ENCODE peak calls at places on chromosomes 1 and 21, in seven cellular contexts. One of them, this sample, is unnamed.
A peak's percentile ranks its signal among the peaks of the same experiment; 100 is the strongest.

GRCh38 chr1:155691992-155692528 is 3.2 kb downstream of the DAP3 start:
- DNase-seq in fibroblast of mammary gland: no peak
- DNase-seq in foreskin fibroblast: no peak
- DNase-seq in left ventricle myocardium inferior: no peak
- DNase-seq in AG10803: no peak
- DNase-seq in lung: no peak
- DNase-seq in heart right ventricle: no peak
- DNase-seq in this sample: no peak

GRCh38 chr1:161382214-161383019 is 14.7 kb upstream of the CFAP126 start:
- DNase-seq in foreskin fibroblast: peak; percentile 57
- DNase-seq in fibroblast of mammary gland: peak; percentile 98
- DNase-seq in AG10803: peak; percentile 71
- DNase-seq in lung: no peak
- DNase-seq in left ventricle myocardium inferior: no peak
- DNase-seq in heart right ventricle: no peak
- DNase-seq in this sample: no peak

GRCh38 chr1:23370744-23371710 is 1.4 kb upstream of the ZNF436 start:
- DNase-seq in foreskin fibroblast: no peak
- DNase-seq in lung: no peak
- DNase-seq in left ventricle myocardium inferior: no peak
- DNase-seq in fibroblast of mammary gland: peak; percentile 65
- DNase-seq in heart right ventricle: no peak
- DNase-seq in AG10803: no peak
- DNase-seq in this sample: no peak

GRCh38 chr1:111622166-111622565 is 2.6 kb downstream of the RAP1A start:
- DNase-seq in left ventricle myocardium inferior: no peak
- DNase-seq in AG10803: no peak
- DNase-seq in heart right ventricle: no peak
- DNase-seq in foreskin fibroblast: no peak
- DNase-seq in fibroblast of mammary gland: no peak
- DNase-seq in lung: no peak
- DNase-seq in this sample: no peak

GRCh38 chr1:53765656-53766055 is 26.7 kb upstream of the GLIS1 start:
- DNase-seq in lung: no peak
- DNase-seq in heart right ventricle: no peak
- DNase-seq in fibroblast of mammary gland: peak; percentile 59
- DNase-seq in left ventricle myocardium inferior: no peak
- DNase-seq in foreskin fibroblast: peak; percentile 48
- DNase-seq in AG10803: peak; percentile 53
- DNase-seq in this sample: no peak

GRCh38 chr1:84853743-84854721 is 39.0 kb downstream of the LPAR3 start:
- DNase-seq in AG10803: peak; percentile 43
- DNase-seq in foreskin fibroblast: peak; percentile 91
- DNase-seq in lung: no peak
- DNase-seq in fibroblast of mammary gland: peak; percentile 91
- DNase-seq in heart right ventricle: no peak
- DNase-seq in left ventricle myocardium inferior: no peak
- DNase-seq in this sample: no peak

GRCh38 chr1:151716771-151717631 is at the start of gene CELF3:
- DNase-seq in AG10803: no peak
- DNase-seq in fibroblast of mammary gland: no peak
- DNase-seq in left ventricle myocardium inferior: no peak
- DNase-seq in lung: no peak
- DNase-seq in foreskin fibroblast: no peak
- DNase-seq in heart right ventricle: no peak
- DNase-seq in this sample: no peak

GRCh38 chr1:27598902-27599528 is 4.9 kb downstream of the AHDC1 start:
- DNase-seq in heart right ventricle: peak; percentile 65
- DNase-seq in fibroblast of mammary gland: peak; percentile 64
- DNase-seq in left ventricle myocardium inferior: no peak
- DNase-seq in foreskin fibroblast: peak; percentile 61
- DNase-seq in AG10803: peak; percentile 53
- DNase-seq in lung: peak; percentile 43
- DNase-seq in this sample: no peak

GRCh38 chr1:59432531-59433439 is 135.9 kb downstream of the FGGY start:
- DNase-seq in AG10803: no peak
- DNase-seq in heart right ventricle: no peak
- DNase-seq in foreskin fibroblast: no peak
- DNase-seq in lung: no peak
- DNase-seq in left ventricle myocardium inferior: no peak
- DNase-seq in fibroblast of mammary gland: no peak
- DNase-seq in this sample: no peak

DNA sequence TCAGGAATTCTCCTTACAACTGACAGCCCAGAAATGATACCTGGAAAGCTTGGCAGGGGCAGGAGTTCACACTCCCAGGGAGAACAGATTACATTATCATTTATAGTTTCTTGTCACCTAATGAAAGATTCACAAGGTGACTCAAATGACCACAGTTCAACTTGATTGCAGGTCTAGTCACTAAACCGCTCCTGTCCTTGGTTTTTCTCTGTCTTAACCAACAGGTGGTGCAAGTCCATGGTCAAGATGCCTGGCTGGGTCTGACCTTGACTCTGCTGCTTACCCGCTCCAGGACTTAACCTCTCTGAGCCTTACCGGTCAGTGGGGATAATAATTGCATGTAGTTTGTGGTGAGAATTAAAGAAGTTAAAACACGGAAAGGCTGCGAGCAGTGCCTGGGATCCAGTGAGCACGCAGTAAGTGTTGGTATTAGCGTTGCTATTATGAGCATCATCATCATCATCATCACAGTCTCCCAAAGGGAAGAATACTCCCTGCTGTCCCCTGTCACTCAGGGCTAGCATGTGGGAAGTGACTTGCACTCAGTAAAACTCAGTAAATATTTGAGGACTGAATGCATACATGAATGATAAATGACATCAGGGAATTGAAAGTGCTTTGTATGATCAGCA is 125.4 kb upstream of the CD34 start:
- DNase-seq in foreskin fibroblast: no peak
- DNase-seq in AG10803: peak; percentile 18
- DNase-seq in heart right ventricle: no peak
- DNase-seq in fibroblast of mammary gland: peak; percentile 30
- DNase-seq in lung: no peak
- DNase-seq in left ventricle myocardium inferior: no peak
- DNase-seq in this sample: no peak
- TF ChIP-seq CTCF in foreskin fibroblast: peak; percentile 22
- TF ChIP-seq CTCF in AG10803: peak; percentile 25
- TF ChIP-seq CTCF in heart right ventricle: no peak
- TF ChIP-seq CTCF in fibroblast of mammary gland: peak; percentile 22
- TF ChIP-seq CTCF in lung: no peak
- TF ChIP-seq CTCF in left ventricle myocardium inferior: peak; percentile 47
- TF ChIP-seq CTCF in this sample: no peak

GRCh38 chr21:36729301-36729970 is 30.5 kb downstream of the SIM2 start:
- DNase-seq in fibroblast of mammary gland: no peak
- DNase-seq in AG10803: no peak
- DNase-seq in heart right ventricle: no peak
- DNase-seq in left ventricle myocardium inferior: no peak
- DNase-seq in foreskin fibroblast: no peak
- DNase-seq in lung: no peak
- DNase-seq in this sample: no peak

GRCh38 chr21:36728371-36729111 is 29.6 kb downstream of the SIM2 start:
- DNase-seq in heart right ventricle: no peak
- DNase-seq in fibroblast of mammary gland: no peak
- DNase-seq in foreskin fibroblast: no peak
- DNase-seq in AG10803: no peak
- DNase-seq in lung: no peak
- DNase-seq in left ventricle myocardium inferior: no peak
- DNase-seq in this sample: no peak

GRCh38 chr21:36730291-36731281 is 31.7 kb downstream of the SIM2 start:
- DNase-seq in lung: no peak
- DNase-seq in left ventricle myocardium inferior: no peak
- DNase-seq in fibroblast of mammary gland: no peak
- DNase-seq in foreskin fibroblast: no peak
- DNase-seq in AG10803: no peak
- DNase-seq in heart right ventricle: no peak
- DNase-seq in this sample: no peak

GRCh38 chr21:36725793-36726386 is 27.0 kb downstream of the SIM2 start:
- DNase-seq in left ventricle myocardium inferior: no peak
- DNase-seq in fibroblast of mammary gland: no peak
- DNase-seq in foreskin fibroblast: no peak
- DNase-seq in heart right ventricle: no peak
- DNase-seq in AG10803: no peak
- DNase-seq in lung: no peak
- DNase-seq in this sample: no peak

GRCh38 chr21:36727886-36728285 is 29.0 kb downstream of the SIM2 start:
- DNase-seq in left ventricle myocardium inferior: no peak
- DNase-seq in foreskin fibroblast: no peak
- DNase-seq in lung: no peak
- DNase-seq in fibroblast of mammary gland: no peak
- DNase-seq in heart right ventricle: no peak
- DNase-seq in AG10803: no peak
- DNase-seq in this sample: no peak
- TF ChIP-seq CTCF in left ventricle myocardium inferior: no peak
- TF ChIP-seq CTCF in foreskin fibroblast: no peak
- TF ChIP-seq CTCF in lung: no peak
- TF ChIP-seq CTCF in fibroblast of mammary gland: no peak
- TF ChIP-seq CTCF in heart right ventricle: no peak
- TF ChIP-seq CTCF in AG10803: no peak
- TF ChIP-seq CTCF in this sample: no peak

DNA sequence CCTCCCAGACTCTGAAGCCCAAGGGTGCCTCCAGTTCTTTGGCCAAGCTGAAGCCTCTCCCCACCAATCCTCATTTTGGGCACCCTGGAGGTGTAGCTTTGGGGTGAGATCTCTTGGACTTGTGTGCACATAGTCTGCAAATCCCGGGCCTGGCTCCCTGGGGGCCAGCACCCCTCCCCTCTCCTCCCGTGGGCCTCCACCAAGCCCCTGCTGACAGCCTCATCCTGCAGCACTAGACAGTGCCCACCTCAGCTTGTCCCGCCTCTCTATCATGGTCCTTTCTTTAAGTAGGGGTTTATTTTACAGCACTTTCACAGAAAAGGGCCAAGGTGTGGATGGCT is 3.2 kb downstream of the GJC2 start:
- DNase-seq in heart right ventricle: no peak
- DNase-seq in fibroblast of mammary gland: no peak
- DNase-seq in foreskin fibroblast: no peak
- DNase-seq in lung: no peak
- DNase-seq in left ventricle myocardium inferior: peak; percentile 12
- DNase-seq in AG10803: no peak
- DNase-seq in this sample: no peak
- TF ChIP-seq CTCF in heart right ventricle: no peak
- TF ChIP-seq CTCF in fibroblast of mammary gland: no peak
- TF ChIP-seq CTCF in foreskin fibroblast: no peak
- TF ChIP-seq CTCF in lung: no peak
- TF ChIP-seq CTCF in left ventricle myocardium inferior: no peak
- TF ChIP-seq CTCF in AG10803: no peak
- TF ChIP-seq CTCF in this sample: no peak

GRCh38 chr1:37497832-37498231 is 16.7 kb downstream of the MEAF6 start:
- DNase-seq in fibroblast of mammary gland: no peak
- DNase-seq in left ventricle myocardium inferior: no peak
- DNase-seq in lung: peak; percentile 65
- DNase-seq in foreskin fibroblast: no peak
- DNase-seq in AG10803: no peak
- DNase-seq in heart right ventricle: no peak
- DNase-seq in this sample: no peak
- TF ChIP-seq CTCF in fibroblast of mammary gland: no peak
- TF ChIP-seq CTCF in left ventricle myocardium inferior: no peak
- TF ChIP-seq CTCF in lung: no peak
- TF ChIP-seq CTCF in foreskin fibroblast: no peak
- TF ChIP-seq CTCF in AG10803: no peak
- TF ChIP-seq CTCF in heart right ventricle: no peak
- TF ChIP-seq CTCF in this sample: no peak

GRCh38 chr1:61378498-61379180 is 296.3 kb downstream of the NFIA start:
- DNase-seq in fibroblast of mammary gland: no peak
- DNase-seq in foreskin fibroblast: no peak
- DNase-seq in heart right ventricle: no peak
- DNase-seq in AG10803: no peak
- DNase-seq in lung: no peak
- DNase-seq in left ventricle myocardium inferior: peak; percentile 19
- DNase-seq in this sample: no peak

GRCh38 chr1:61376151-61376550 is 293.8 kb downstream of the NFIA start:
- DNase-seq in fibroblast of mammary gland: no peak
- DNase-seq in AG10803: no peak
- DNase-seq in foreskin fibroblast: no peak
- DNase-seq in left ventricle myocardium inferior: no peak
- DNase-seq in heart right ventricle: no peak
- DNase-seq in lung: no peak
- DNase-seq in this sample: no peak

GRCh38 chr1:61379693-61380092 is 297.3 kb downstream of the NFIA start:
- DNase-seq in AG10803: no peak
- DNase-seq in lung: no peak
- DNase-seq in fibroblast of mammary gland: no peak
- DNase-seq in left ventricle myocardium inferior: no peak
- DNase-seq in heart right ventricle: no peak
- DNase-seq in foreskin fibroblast: no peak
- DNase-seq in this sample: no peak

GRCh38 chr1:61375082-61375880 is 292.9 kb downstream of the NFIA start:
- DNase-seq in left ventricle myocardium inferior: no peak
- DNase-seq in lung: no peak
- DNase-seq in foreskin fibroblast: no peak
- DNase-seq in fibroblast of mammary gland: no peak
- DNase-seq in heart right ventricle: no peak
- DNase-seq in AG10803: no peak
- DNase-seq in this sample: no peak

GRCh38 chr1:61377242-61377958 is 295.0 kb downstream of the NFIA start:
- DNase-seq in lung: no peak
- DNase-seq in fibroblast of mammary gland: no peak
- DNase-seq in heart right ventricle: no peak
- DNase-seq in foreskin fibroblast: no peak
- DNase-seq in left ventricle myocardium inferior: no peak
- DNase-seq in AG10803: no peak
- DNase-seq in this sample: no peak
- TF ChIP-seq CTCF in lung: no peak
- TF ChIP-seq CTCF in fibroblast of mammary gland: no peak
- TF ChIP-seq CTCF in heart right ventricle: no peak
- TF ChIP-seq CTCF in foreskin fibroblast: no peak
- TF ChIP-seq CTCF in left ventricle myocardium inferior: no peak
- TF ChIP-seq CTCF in AG10803: no peak
- TF ChIP-seq CTCF in this sample: no peak

GRCh38 chr1:154335351-154335714 is 10.0 kb downstream of the ATP8B2 start:
- DNase-seq in lung: no peak
- DNase-seq in heart right ventricle: no peak
- DNase-seq in AG10803: no peak
- DNase-seq in foreskin fibroblast: no peak
- DNase-seq in fibroblast of mammary gland: no peak
- DNase-seq in left ventricle myocardium inferior: no peak
- DNase-seq in this sample: no peak
- TF ChIP-seq CTCF in lung: no peak
- TF ChIP-seq CTCF in heart right ventricle: no peak
- TF ChIP-seq CTCF in AG10803: no peak
- TF ChIP-seq CTCF in foreskin fibroblast: no peak
- TF ChIP-seq CTCF in fibroblast of mammary gland: no peak
- TF ChIP-seq CTCF in left ventricle myocardium inferior: peak; percentile 19
- TF ChIP-seq CTCF in this sample: peak; percentile 56

DNA sequence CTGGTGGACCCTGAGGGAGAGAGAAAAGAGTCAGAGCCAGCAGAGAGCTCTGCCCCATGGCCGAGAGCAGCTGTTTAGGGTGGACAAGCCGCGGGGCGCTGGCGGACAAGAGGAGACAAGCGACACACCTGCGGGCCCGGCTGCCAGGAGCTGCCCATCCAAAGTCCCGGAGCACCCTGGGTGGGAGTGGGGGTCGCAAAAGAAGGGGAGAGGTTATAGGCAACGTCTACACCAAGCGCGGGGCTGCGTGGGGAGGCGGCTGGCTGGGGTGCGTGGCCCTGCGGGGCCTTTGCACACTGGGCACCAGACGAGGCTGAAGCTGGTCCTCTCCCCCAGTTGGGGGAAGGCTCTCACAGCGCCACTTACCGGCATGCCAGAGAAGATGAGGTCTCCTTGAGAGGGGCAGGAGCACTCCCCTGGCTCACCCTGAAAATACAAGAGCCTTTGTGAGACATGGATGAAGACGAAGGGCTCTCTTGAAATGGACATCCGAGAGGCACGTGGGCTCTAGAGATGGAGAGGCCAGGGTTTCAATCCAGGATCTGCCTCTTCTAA is 24.1 kb downstream of the COL16A1 start:
- DNase-seq in lung: no peak
- DNase-seq in AG10803: no peak
- DNase-seq in fibroblast of mammary gland: no peak
- DNase-seq in foreskin fibroblast: no peak
- DNase-seq in heart right ventricle: no peak
- DNase-seq in left ventricle myocardium inferior: no peak
- DNase-seq in this sample: no peak
- TF ChIP-seq CTCF in lung: no peak
- TF ChIP-seq CTCF in AG10803: no peak
- TF ChIP-seq CTCF in fibroblast of mammary gland: no peak
- TF ChIP-seq CTCF in foreskin fibroblast: no peak
- TF ChIP-seq CTCF in heart right ventricle: no peak
- TF ChIP-seq CTCF in left ventricle myocardium inferior: no peak
- TF ChIP-seq CTCF in this sample: no peak

This sample was measured in natural killer cell.